ENCODE peak calls at places on chromosomes 2 and 18, in four cellular contexts. D is NCI-H2029; W is stimulated activated CD4-positive, alpha-beta T cell treated with anti-CD3 and anti-CD28 coated beads, Interleukin-1b, Interleukin-23, amount 100 ng/mL, for 24 hours; R is dorsolateral prefrontal cortex. F is an unnamed sample.

GRCh38 chr18:58870130-58870529 is 5.5 kb downstream of the ZNF532 start:
- DNase-seq in D (no peak), W (no peak), R (no peak), F (no peak)

GRCh38 chr2:70851704-70852103 is 16.1 kb upstream of the CD207 start:
- DNase-seq in D (no peak), W (no peak), R (no peak), F (no peak)

GRCh38 chr18:58793361-58793760 is 71.3 kb upstream of the ZNF532 start:
- DNase-seq in D (no peak), W (no peak), R (no peak), F (no peak)

GRCh38 chr2:233012301-233012971 is 620 bp downstream of the NGEF start:
- DNase-seq in D (no peak), W (no peak), R (no peak), F (no peak)

GRCh38 chr18:22485808-22486244 is 68.1 kb upstream of the CTAGE1 start:
- DNase-seq in D (no peak), W (no peak), R (no peak), F (no peak)

GRCh38 chr2:159921752-159922404 is 123.9 kb upstream of the CD302 start:
- DNase-seq in D (no peak), W (peak), R (no peak), F (no peak)

GRCh38 chr2:178275600-178275999 is 81.3 kb downstream of the OSBPL6 start:
- DNase-seq in D (no peak), W (no peak), R (no peak), F (no peak)

GRCh38 chr2:238476258-238476657 is 49.5 kb downstream of the ASB1 start:
- DNase-seq in D (no peak), W (no peak), R (no peak), F (no peak)

GRCh38 chr18:31657823-31658669 is 26.3 kb downstream of the B4GALT6 start:
- DNase-seq in D (peak), W (no peak), R (no peak), F (no peak)

GRCh38 chr2:199273043-199273647 is 184.6 kb downstream of the SATB2 start:
- DNase-seq in D (no peak), W (no peak), R (no peak), F (no peak)

GRCh38 chr2:2896011-2896410 is 481.6 kb downstream of the EIPR1 start:
- DNase-seq in D (no peak), W (no peak), R (no peak), F (no peak)

GRCh38 chr2:207951734-207952480 is 73.4 kb downstream of the PLEKHM3 start:
- DNase-seq in D (no peak), W (no peak), R (no peak), F (no peak)

GRCh38 chr2:69280017-69280671 is 106.9 kb downstream of the GFPT1 start:
- DNase-seq in D (no peak), W (no peak), R (no peak), F (no peak)

F was measured in hippocampal formation.